ENCODE peak calls at places on chromosomes 11 and 22, in four cellular contexts. F, B, L and H are unnamed samples.

GRCh38 chr11:71265559-71266092 is 13.2 kb upstream of the SHANK2 start:
- DNase-seq in B (no peak), F (no peak), L (no peak), H (no peak)

GRCh38 chr11:11027271-11027670 is 169.4 kb upstream of the ZBED5 start:
- DNase-seq in B (no peak), F (peak; percentile 84), L (no peak), H (no peak)

GRCh38 chr11:118870396-118871343 is 13.0 kb upstream of the CXCR5 start:
- DNase-seq in F (peak; percentile 37), B (peak; percentile 67), L (no peak), H (peak; percentile 60)

GRCh38 chr11:86519064-86519911 is 144.6 kb downstream of the CCDC81 start:
- DNase-seq in L (no peak), F (peak; percentile 86), B (no peak), H (no peak)

GRCh38 chr11:66334605-66335442 is 1.4 kb downstream of the RIN1 start:
- DNase-seq in L (no peak), B (peak; percentile 22), F (no peak), H (no peak)

GRCh38 chr22:30240541-30241417 is 5.8 kb downstream of the LIF start:
- DNase-seq in F (peak; percentile 56), B (no peak), L (no peak), H (no peak)

GRCh38 chr22:36328635-36329216 is 59.0 kb downstream of the MYH9 start:
- DNase-seq in B (peak; percentile 96), F (peak; percentile 92), L (no peak), H (no peak)

GRCh38 chr11:17979770-17980371 is 33.0 kb downstream of the SERGEF start:
- DNase-seq in F (peak; percentile 17), B (no peak), L (peak; percentile 41), H (peak; percentile 66)

GRCh38 chr22:29245626-29246385 is 22.0 kb downstream of the RHBDD3 start:
- DNase-seq in L (peak; percentile 80), B (peak; percentile 78), F (peak; percentile 58), H (peak; percentile 87)

GRCh38 chr22:41782316-41782715 is 18.2 kb upstream of the CCDC134 start:
- DNase-seq in B (no peak), F (no peak), L (no peak), H (no peak)

GRCh38 chr11:107354780-107355179 is 102.8 kb downstream of the CWF19L2 start:
- DNase-seq in L (no peak), B (no peak), F (no peak), H (no peak)

GRCh38 chr11:63553759-63554158 is 9.4 kb downstream of the PLAAT2 start:
- DNase-seq in F (peak; percentile 37), B (no peak), L (peak; percentile 58), H (peak; percentile 65)

GRCh38 chr11:110147965-110148709 is 54.9 kb downstream of the ZC3H12C start:
- DNase-seq in F (peak; percentile 84), B (no peak), L (no peak), H (no peak)

GRCh38 chr22:45977551-45978274 is 751 bp upstream of the WNT7B start:
- DNase-seq in L (no peak), B (no peak), F (peak; percentile 26), H (no peak)

GRCh38 chr22:49137216-49137840 is 690.3 kb downstream of the BRD1 start:
- DNase-seq in F (no peak), L (no peak), B (no peak), H (no peak)

GRCh38 chr11:30653606-30654005 is 67.5 kb upstream of the MPPED2 start:
- DNase-seq in F (no peak), L (no peak), B (no peak), H (no peak)

GRCh38 chr11:118295834-118296454 is 8.6 kb upstream of the CD3E start:
- DNase-seq in L (no peak), B (no peak), F (peak; percentile 18), H (no peak)

GRCh38 chr11:19134004-19134403 is 17.0 kb downstream of the ZDHHC13 start:
- DNase-seq in F (no peak), B (no peak), L (no peak), H (no peak)

GRCh38 chr22:38819387-38819940 is 24.4 kb downstream of the NPTXR start:
- DNase-seq in L (no peak), B (no peak), F (no peak), H (no peak)

GRCh38 chr11:35256296-35256695 is 117.3 kb downstream of the CD44 start:
- DNase-seq in B (no peak), L (no peak), F (no peak), H (no peak)

GRCh38 chr11:122617297-122617696 is 38.2 kb upstream of the UBASH3B start:
- DNase-seq in L (no peak), F (peak; percentile 20), B (no peak), H (no peak)